ENCODE peak calls at places on chromosomes 1 and 21, in eight cellular contexts. C is lower lobe of right lung, Q is dorsolateral prefrontal cortex, V is AG04449, D is NCI-H146, H is cardiac septum, W is T-helper 1 cell, F is KBM-7. J is an unnamed sample.

GRCh38 chr1:38835230-38835827 is 24.2 kb downstream of the RRAGC start:
- DNase-seq in C (no peak), Q (no peak), V (peak; percentile 47), D (peak; percentile 68), H (no peak), W (peak; percentile 35), F (peak; percentile 91), J (no peak)

GRCh38 chr1:26820784-26821269 is 5.7 kb upstream of the ZDHHC18 start:
- DNase-seq in C (no peak), Q (no peak), V (no peak), D (no peak), H (no peak), W (no peak), F (peak; percentile 77), J (no peak)

GRCh38 chr1:240800291-240800690 is 188.3 kb upstream of the GREM2 start:
- DNase-seq in C (no peak), Q (no peak), V (no peak), D (no peak), H (no peak), W (no peak), F (no peak), J (no peak)

GRCh38 chr1:248817065-248817464 is 8.7 kb downstream of the SH3BP5L start:
- DNase-seq in C (no peak), Q (no peak), V (no peak), D (no peak), H (peak; percentile 86), W (no peak), F (peak; percentile 70), J (peak; percentile 20)

GRCh38 chr1:62438163-62438562 is 1.3 kb downstream of the USP1 start:
- DNase-seq in C (no peak), Q (no peak), V (no peak), D (peak; percentile 9), H (no peak), W (no peak), F (peak; percentile 48), J (no peak)

GRCh38 chr1:91827094-91828006 is 58.6 kb downstream of the TGFBR3 start:
- DNase-seq in C (peak; percentile 57), Q (no peak), V (no peak), D (no peak), H (peak; percentile 80), W (no peak), F (no peak), J (no peak)

GRCh38 chr1:178411756-178412399 is 84.9 kb downstream of the CLEC20A start:
- DNase-seq in C (no peak), Q (no peak), V (no peak), D (no peak), H (no peak), W (no peak), F (no peak), J (no peak)

GRCh38 chr1:226762055-226762454 is 23.0 kb upstream of the ITPKB start:
- DNase-seq in C (no peak), Q (no peak), V (no peak), D (no peak), H (no peak), W (no peak), F (no peak), J (no peak)

GRCh38 chr1:115647000-115647399 is 5.2 kb downstream of the VANGL1 start:
- DNase-seq in C (no peak), Q (no peak), V (no peak), D (no peak), H (no peak), W (no peak), F (no peak), J (no peak)

GRCh38 chr1:63407002-63407401 is 39.6 kb downstream of the ALG6 start:
- DNase-seq in C (no peak), Q (no peak), V (no peak), D (no peak), H (no peak), W (no peak), F (no peak), J (no peak)

GRCh38 chr1:53070621-53071020 is 8.6 kb downstream of the PODN start:
- DNase-seq in C (peak; percentile 24), Q (peak; percentile 31), V (no peak), D (no peak), H (peak; percentile 69), W (no peak), F (no peak), J (no peak)

GRCh38 chr1:226549937-226550670 is 1.5 kb downstream of the STUM start:
- DNase-seq in C (no peak), Q (no peak), V (no peak), D (peak; percentile 60), H (no peak), W (no peak), F (peak; percentile 29), J (no peak)

GRCh38 chr21:34367320-34367935 is 3.6 kb downstream of the KCNE2 start:
- DNase-seq in C (no peak), Q (no peak), V (peak; percentile 60), D (peak; percentile 72), H (no peak), W (no peak), F (peak; percentile 72), J (no peak)

J was measured in omental fat pad.